ENCODE peak calls at places on chromosome X, in nine cellular contexts. T, H, O, B, L, R, D, K and F are unnamed samples.

GRCh38 chrX:133985164-133986007 is at the start of gene GPC3:
- DNase-seq in O (peak), H (no peak), R (no peak), T (no peak), K (no peak), L (peak), B (no peak), D (peak), F (peak)

GRCh38 chrX:118329179-118329578 is 16.7 kb upstream of the WDR44 start:
- DNase-seq in H (no peak), D (no peak), K (no peak), R (no peak), O (no peak), T (no peak), B (no peak), L (no peak), F (no peak)

GRCh38 chrX:66053414-66053813 is 13.5 kb upstream of the VSIG4 start:
- DNase-seq in L (no peak), H (no peak), T (no peak), O (no peak), B (no peak), D (no peak), K (no peak), R (no peak), F (no peak)

GRCh38 chrX:38657562-38657961 is 96.2 kb downstream of the TSPAN7 start:
- DNase-seq in D (no peak), T (no peak), L (no peak), B (no peak), R (no peak), K (no peak), O (no peak), H (no peak), F (no peak)

GRCh38 chrX:15344106-15344505 is 8.8 kb upstream of the PIGA start:
- DNase-seq in B (no peak), H (no peak), K (no peak), O (no peak), D (no peak), T (no peak), L (no peak), R (no peak), F (no peak)

GRCh38 chrX:107775734-107776511 is at the start of gene TSC22D3:
- DNase-seq in H (peak), B (peak), D (peak), O (peak), L (no peak), T (peak), R (no peak), K (peak), F (peak)

GRCh38 chrX:16002185-16002584 is 121.2 kb upstream of the GRPR start:
- DNase-seq in H (no peak), L (no peak), R (no peak), T (no peak), O (peak), B (peak), D (no peak), K (no peak), F (no peak)

GRCh38 chrX:65644621-65645287 is 22.7 kb upstream of the MSN start:
- DNase-seq in R (peak), H (peak), K (peak), L (peak), D (peak), T (no peak), O (peak), B (peak), F (no peak)

GRCh38 chrX:47460561-47460960 is 22.5 kb downstream of the ZNF41 start:
- DNase-seq in B (no peak), R (no peak), H (no peak), L (no peak), T (no peak), K (no peak), O (no peak), D (no peak), F (no peak)

GRCh38 chrX:15820106-15821073 is 30.1 kb downstream of the ZRSR2 start:
- DNase-seq in T (no peak), B (no peak), D (no peak), H (no peak), K (no peak), L (peak), O (no peak), R (no peak), F (no peak)

GRCh38 chrX:107674480-107675364 is 46.4 kb downstream of the PRPS1 start:
- DNase-seq in L (no peak), H (peak), B (peak), D (peak), O (peak), K (peak), R (no peak), T (peak), F (peak)

GRCh38 chrX:110034036-110034435 is 31.1 kb downstream of the TMEM164 start:
- DNase-seq in D (no peak), B (no peak), K (no peak), H (no peak), L (no peak), R (no peak), O (no peak), T (no peak), F (no peak)
- TF ChIP-seq CTCF in D (no peak), B (no peak), K (no peak), H (no peak), L (no peak), R (no peak), O (no peak), T (no peak), F (no peak)

GRCh38 chrX:119391279-119391678 is 7.9 kb upstream of the SLC25A43 start:
- DNase-seq in H (no peak), D (peak), R (no peak), K (peak), O (peak), T (peak), B (peak), L (no peak), F (no peak)
- TF ChIP-seq CTCF in H (no peak), D (no peak), R (peak), K (peak), O (peak), T (peak), B (peak), L (peak), F (no peak)

GRCh38 chrX:85955510-85955909 is 91.8 kb downstream of the CHM start:
- DNase-seq in T (no peak), O (no peak), D (no peak), L (no peak), K (no peak), B (no peak), H (no peak), R (no peak), F (no peak)
- TF ChIP-seq CTCF in T (no peak), O (no peak), D (no peak), L (no peak), K (no peak), B (no peak), H (no peak), R (no peak), F (no peak)

DNA sequence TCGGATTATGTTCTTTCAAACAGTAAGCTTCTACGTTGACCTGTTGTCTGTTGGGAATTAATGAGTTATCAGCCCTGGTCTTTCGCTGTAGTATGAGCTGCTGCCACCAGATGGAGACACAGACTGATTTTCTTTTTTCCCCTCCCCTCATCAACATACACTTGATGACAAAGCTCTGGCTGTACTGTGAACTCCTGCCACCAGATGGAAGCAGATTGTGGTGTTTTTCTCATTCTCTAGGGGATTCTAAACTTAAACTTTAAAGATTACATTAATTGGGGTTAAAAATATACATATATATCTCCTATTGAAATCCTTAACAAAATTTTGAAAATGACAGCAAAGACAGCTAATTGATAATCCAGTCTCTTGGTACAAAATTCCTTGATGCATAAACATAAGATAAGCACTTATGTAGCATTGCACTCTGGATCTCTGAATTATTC is 44.8 kb downstream of the SMS start:
- DNase-seq in R (peak), K (peak), L (peak), T (peak), H (no peak), D (peak), B (peak), O (peak), F (peak)
- TF ChIP-seq CTCF in R (peak), K (peak), L (peak), T (peak), H (peak), D (peak), B (peak), O (peak), F (peak)

GRCh38 chrX:20547649-20548051 is 280.9 kb upstream of the RPS6KA3 start:
- DNase-seq in L (peak), D (peak), T (no peak), K (peak), B (peak), O (peak), R (no peak), H (peak), F (peak)
- TF ChIP-seq CTCF in L (no peak), D (no peak), T (no peak), K (no peak), B (no peak), O (no peak), R (no peak), H (no peak), F (no peak)

DNA sequence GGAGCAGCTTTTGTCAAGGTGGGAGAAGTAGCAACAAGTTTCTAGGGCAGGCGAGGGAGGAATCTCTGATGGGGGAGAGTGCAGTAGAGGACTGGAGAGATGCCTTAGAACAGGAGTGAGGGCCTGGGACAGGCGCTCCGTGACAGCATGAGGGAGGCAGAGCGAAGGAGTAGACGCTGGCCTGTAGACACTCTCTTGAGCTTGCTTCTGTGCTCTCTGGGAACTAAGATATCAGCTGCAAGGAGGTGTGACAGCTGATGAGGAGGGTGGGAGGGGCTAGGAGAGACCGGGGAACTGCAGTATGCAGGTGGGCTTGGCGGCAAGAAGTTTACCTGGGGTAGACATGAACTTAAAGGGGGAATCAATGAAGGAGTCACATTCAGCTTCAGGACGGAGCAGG is 35.7 kb downstream of the MECP2 start:
- DNase-seq in H (no peak), T (no peak), R (no peak), K (no peak), O (no peak), B (no peak), L (no peak), D (no peak), F (no peak)
- TF ChIP-seq CTCF in H (no peak), T (no peak), R (no peak), K (no peak), O (no peak), B (no peak), L (no peak), D (no peak), F (no peak)

GRCh38 chrX:41333994-41334865 is at the start of gene DDX3X:
- DNase-seq in B (peak), K (peak), O (peak), D (peak), T (peak), R (peak), L (peak), H (peak), F (peak)
- TF ChIP-seq CTCF in B (peak), K (peak), O (peak), D (no peak), T (peak), R (peak), L (peak), H (no peak), F (no peak)